ENCODE peak calls at places on chromosomes 4 and X, in nine cellular contexts. X, J, V, L, N, F, B, U and T are unnamed samples.

GRCh38 chr4:108060164-108060563 is 70.5 kb downstream of the HADH start:
- DNase-seq in X (no peak), J (no peak), V (peak), L (no peak), N (peak), F (peak), B (peak), U (no peak), T (no peak)

GRCh38 chr4:165384608-165385007 is 5.8 kb downstream of the CPE start:
- DNase-seq in X (no peak), J (no peak), V (peak), L (no peak), N (no peak), F (peak), B (no peak), U (no peak), T (no peak)

GRCh38 chr4:89055157-89056080 is 1.6 kb downstream of the FAM13A start:
- DNase-seq in X (no peak), J (no peak), V (no peak), L (no peak), N (no peak), F (no peak), B (no peak), U (no peak), T (no peak)

GRCh38 chr4:7187691-7188090 is 4.6 kb upstream of the SORCS2 start:
- DNase-seq in X (no peak), J (no peak), V (no peak), L (no peak), N (no peak), F (no peak), B (no peak), U (no peak), T (no peak)

GRCh38 chrX:34559325-34559724 is 97.8 kb downstream of the TMEM47 start:
- DNase-seq in X (no peak), J (no peak), V (peak), L (no peak), N (no peak), F (peak), B (no peak), U (no peak), T (no peak)

GRCh38 chr4:91032725-91033445 is 905.7 kb downstream of the CCSER1 start:
- DNase-seq in X (no peak), J (no peak), V (no peak), L (no peak), N (no peak), F (no peak), B (no peak), U (no peak), T (no peak)

GRCh38 chr4:86356425-86356824 is 3.4 kb downstream of the MAPK10 start:
- DNase-seq in X (no peak), J (no peak), V (no peak), L (peak), N (no peak), F (no peak), B (no peak), U (no peak), T (no peak)

GRCh38 chr4:77104405-77105292 is 28.9 kb upstream of the CCNI start:
- DNase-seq in X (no peak), J (peak), V (peak), L (no peak), N (no peak), F (peak), B (no peak), U (no peak), T (no peak)

GRCh38 chr4:73275318-73275654 is 16.7 kb upstream of the ANKRD17 start:
- DNase-seq in X (no peak), J (no peak), V (no peak), L (no peak), N (no peak), F (no peak), B (no peak), U (no peak), T (no peak)